ENCODE peak calls at places on chromosomes 5 and 9, in five cellular contexts. D is upper lobe of right lung, C is stomach, U is glutamatergic neuron, L is mucosa of gallbladder. Q is an unnamed sample.

GRCh38 chr9:744790-745456 is 96.6 kb upstream of the DMRT1 start:
- DNase-seq in C (peak; percentile 41), L (peak; percentile 66), D (no peak), U (peak; percentile 76), Q (peak; percentile 60)

GRCh38 chr5:141811287-141812155 is 66.7 kb downstream of the PCDH1 start:
- DNase-seq in U (peak; percentile 70), C (no peak), L (no peak), D (no peak), Q (peak; percentile 68)

GRCh38 chr5:148290271-148291195 is 21.7 kb upstream of the SPINK7 start:
- DNase-seq in L (no peak), C (no peak), U (no peak), D (no peak), Q (no peak)

GRCh38 chr5:54644226-54644625 is 126.7 kb downstream of the SNX18 start:
- DNase-seq in D (no peak), U (no peak), L (no peak), C (no peak), Q (no peak)

GRCh38 chr9:13110766-13111400 is 168.6 kb downstream of the MPDZ start:
- DNase-seq in C (peak; percentile 44), U (no peak), D (no peak), L (no peak), Q (no peak)

GRCh38 chr9:131394464-131395026 is 659 bp downstream of the PRRC2B start:
- DNase-seq in U (peak; percentile 72), D (peak; percentile 79), L (no peak), C (peak; percentile 48), Q (peak; percentile 89)

GRCh38 chr5:78563621-78564020 is 85.0 kb downstream of the LHFPL2 start:
- DNase-seq in L (no peak), U (no peak), C (no peak), D (no peak), Q (no peak)

GRCh38 chr5:179455320-179455719 is 95.0 kb upstream of the RUFY1 start:
- DNase-seq in C (no peak), U (no peak), D (peak; percentile 41), L (no peak), Q (no peak)

GRCh38 chr5:122584411-122585110 is 190.3 kb upstream of the SNX2 start:
- DNase-seq in U (no peak), L (no peak), D (no peak), C (no peak), Q (no peak)

GRCh38 chr5:51380603-51381207 is 2.5 kb upstream of the ISL1 start:
- DNase-seq in U (peak; percentile 49), C (peak; percentile 41), L (no peak), D (no peak), Q (no peak)

GRCh38 chr9:123640792-123641222 is 284.8 kb downstream of the CRB2 start:
- DNase-seq in C (no peak), U (no peak), D (no peak), L (no peak), Q (no peak)

GRCh38 chr9:6184749-6185645 is 30.6 kb upstream of the IL33 start:
- DNase-seq in D (no peak), C (peak; percentile 31), L (peak; percentile 31), U (no peak), Q (no peak)

GRCh38 chr9:111298831-111299603 is 31.0 kb downstream of the OR2K2 start:
- DNase-seq in U (no peak), L (peak; percentile 26), C (no peak), D (no peak), Q (no peak)

GRCh38 chr5:143054480-143054941 is 284.3 kb downstream of the ARHGAP26 start:
- DNase-seq in L (no peak), D (no peak), U (no peak), C (no peak), Q (no peak)

GRCh38 chr5:168042284-168043080 is 249.0 kb upstream of the WWC1 start:
- DNase-seq in L (no peak), D (no peak), U (no peak), C (no peak), Q (no peak)

GRCh38 chr5:14161825-14162556 is 18.8 kb downstream of the TRIO start:
- DNase-seq in D (no peak), U (no peak), C (no peak), L (no peak), Q (no peak)

GRCh38 chr9:33506626-33507370 is 17.3 kb upstream of the ANKRD18B start:
- DNase-seq in L (no peak), C (no peak), D (no peak), U (no peak), Q (no peak)

GRCh38 chr9:113892861-113893491 is 16.9 kb downstream of the ZNF618 start:
- DNase-seq in C (no peak), L (peak; percentile 8), U (no peak), D (no peak), Q (no peak)